ENCODE peak calls at places on chromosomes 5 and 9, in eight cellular contexts. C is A549; U is AG08395; D is non-pigmented ciliary epithelial cell; X is MCF 10A; S is Calu3; F is activated naive CD8-positive, alpha-beta T cell treated with anti-CD3 and anti-CD28 coated beads, Interleukin-2, amount 50 U/mL, for 24 hours; B is substantia nigra. W is an unnamed sample.

GRCh38 chr5:137205237-137205636 is 293.9 kb downstream of the SPOCK1 start:
- DNase-seq in S (no peak), D (no peak), C (no peak), B (no peak), X (peak), U (no peak), F (no peak), W (no peak)

GRCh38 chr5:125835293-125836172 is 587.7 kb upstream of the GRAMD2B start:
- DNase-seq in X (peak), B (peak), U (no peak), C (peak), F (no peak), D (no peak), S (peak), W (no peak)

GRCh38 chr9:124010303-124010664 is 1.3 kb upstream of the LHX2 start:
- DNase-seq in U (no peak), B (no peak), D (no peak), X (no peak), F (no peak), S (no peak), C (no peak), W (no peak)

GRCh38 chr9:86034863-86035734 is 64.3 kb downstream of the GOLM1 start:
- DNase-seq in C (peak), D (no peak), U (peak), F (peak), S (peak), B (no peak), X (peak), W (no peak)

GRCh38 chr5:176608937-176609723 is 826 bp downstream of the GPRIN1 start:
- DNase-seq in X (no peak), U (no peak), D (no peak), C (no peak), B (no peak), S (no peak), F (peak), W (no peak)

GRCh38 chr9:110202232-110202631 is 5.7 kb downstream of the C9orf152 start:
- DNase-seq in U (no peak), S (no peak), B (no peak), C (no peak), D (no peak), X (no peak), F (no peak), W (no peak)

GRCh38 chr9:34254966-34255825 is 73.9 kb downstream of the KIF24 start:
- DNase-seq in F (no peak), X (no peak), C (no peak), B (no peak), U (peak), S (no peak), D (no peak), W (no peak)

GRCh38 chr5:135020111-135020895 is 13.7 kb downstream of the PITX1 start:
- DNase-seq in F (no peak), S (no peak), U (no peak), D (no peak), X (no peak), C (no peak), B (no peak), W (no peak)

GRCh38 chr9:84874583-84874982 is 205.1 kb downstream of the NTRK2 start:
- DNase-seq in U (peak), F (no peak), S (no peak), C (no peak), X (no peak), D (no peak), B (no peak), W (no peak)

GRCh38 chr5:114362977-114363721 is 1.3 kb downstream of the KCNN2 start:
- DNase-seq in S (no peak), X (no peak), U (no peak), D (no peak), B (no peak), C (peak), F (no peak), W (no peak)

GRCh38 chr5:2889946-2890475 is 138.5 kb upstream of the IRX2 start:
- DNase-seq in S (no peak), X (no peak), U (no peak), D (no peak), C (no peak), F (no peak), B (no peak), W (no peak)

GRCh38 chr5:138685052-138685755 is 68.0 kb upstream of the CTNNA1 start:
- DNase-seq in U (no peak), S (no peak), B (no peak), F (no peak), X (no peak), C (no peak), D (no peak), W (no peak)

GRCh38 chr5:122401991-122402710 is 90.1 kb downstream of the SNCAIP start:
- DNase-seq in X (peak), U (no peak), B (no peak), F (no peak), S (no peak), C (no peak), D (no peak), W (no peak)

GRCh38 chr9:21392270-21392669 is 7.1 kb upstream of the IFNA2 start:
- DNase-seq in S (peak), U (no peak), B (no peak), F (no peak), D (no peak), X (peak), C (peak), W (no peak)

GRCh38 chr9:127586537-127586936 is 25.5 kb upstream of the STXBP1 start:
- DNase-seq in F (peak), U (peak), D (no peak), S (peak), B (peak), X (peak), C (peak), W (no peak)

GRCh38 chr5:67870662-67871061 is 344.9 kb upstream of the PIK3R1 start:
- DNase-seq in U (no peak), S (no peak), B (no peak), C (no peak), F (no peak), D (no peak), X (no peak), W (no peak)

GRCh38 chr9:122172131-122172530 is 12.4 kb downstream of the MORN5 start:
- DNase-seq in D (no peak), C (no peak), U (no peak), B (no peak), F (no peak), S (no peak), X (no peak), W (no peak)

GRCh38 chr5:57817001-57817453 is 334.4 kb upstream of the ACTBL2 start:
- DNase-seq in X (peak), F (no peak), D (no peak), S (no peak), B (no peak), U (no peak), C (no peak), W (no peak)

GRCh38 chr5:160023883-160024635 is 15.1 kb downstream of the TTC1 start:
- DNase-seq in C (no peak), U (no peak), S (no peak), D (no peak), B (no peak), X (no peak), F (no peak), W (no peak)